ENCODE peak calls at places on chromosomes 4 and X, in eight cellular contexts. One of them, this sample, is unnamed.

GRCh38 chrX:40663880-40664630 is 16.7 kb upstream of the CXorf38 start:
- DNase-seq in astrocyte: peak
- DNase-seq in lower leg skin: no peak
- DNase-seq in fibroblast of pulmonary artery: peak
- DNase-seq in fibroblast of mammary gland: peak
- DNase-seq in lung: no peak
- DNase-seq in spleen: no peak
- DNase-seq in ovary: peak
- DNase-seq in this sample: peak

GRCh38 chr4:48082956-48083355 is 51.1 kb downstream of the TXK start:
- DNase-seq in astrocyte: no peak
- DNase-seq in lower leg skin: no peak
- DNase-seq in fibroblast of pulmonary artery: no peak
- DNase-seq in fibroblast of mammary gland: no peak
- DNase-seq in lung: no peak
- DNase-seq in spleen: no peak
- DNase-seq in ovary: no peak
- DNase-seq in this sample: no peak

GRCh38 chrX:136028383-136028984 is 43.2 kb downstream of the SLC9A6 start:
- DNase-seq in astrocyte: peak
- DNase-seq in lower leg skin: no peak
- DNase-seq in fibroblast of pulmonary artery: peak
- DNase-seq in fibroblast of mammary gland: peak
- DNase-seq in lung: no peak
- DNase-seq in spleen: no peak
- DNase-seq in ovary: no peak
- DNase-seq in this sample: peak

GRCh38 chrX:139881130-139881529 is 51.7 kb downstream of the ATP11C start:
- DNase-seq in astrocyte: peak
- DNase-seq in lower leg skin: no peak
- DNase-seq in fibroblast of pulmonary artery: peak
- DNase-seq in fibroblast of mammary gland: peak
- DNase-seq in lung: no peak
- DNase-seq in spleen: no peak
- DNase-seq in ovary: no peak
- DNase-seq in this sample: peak

GRCh38 chr4:107243141-107243779 is 207.1 kb upstream of the DKK2 start:
- DNase-seq in astrocyte: no peak
- DNase-seq in lower leg skin: peak
- DNase-seq in fibroblast of pulmonary artery: no peak
- DNase-seq in fibroblast of mammary gland: peak
- DNase-seq in lung: no peak
- DNase-seq in spleen: no peak
- DNase-seq in ovary: no peak
- DNase-seq in this sample: no peak

GRCh38 chr4:87633239-87633638 is 16.8 kb upstream of the DMP1 start:
- DNase-seq in astrocyte: peak
- DNase-seq in lower leg skin: no peak
- DNase-seq in fibroblast of pulmonary artery: peak
- DNase-seq in fibroblast of mammary gland: peak
- DNase-seq in lung: no peak
- DNase-seq in spleen: no peak
- DNase-seq in ovary: no peak
- DNase-seq in this sample: no peak

GRCh38 chr4:55184600-55185523 is 59.5 kb upstream of the KDR start:
- DNase-seq in astrocyte: peak
- DNase-seq in lower leg skin: peak
- DNase-seq in fibroblast of pulmonary artery: peak
- DNase-seq in fibroblast of mammary gland: peak
- DNase-seq in lung: peak
- DNase-seq in spleen: no peak
- DNase-seq in ovary: peak
- DNase-seq in this sample: no peak

GRCh38 chrX:124342174-124342867 is 4.0 kb upstream of the SH2D1A start:
- DNase-seq in astrocyte: no peak
- DNase-seq in lower leg skin: no peak
- DNase-seq in fibroblast of pulmonary artery: no peak
- DNase-seq in fibroblast of mammary gland: no peak
- DNase-seq in lung: no peak
- DNase-seq in spleen: no peak
- DNase-seq in ovary: no peak
- DNase-seq in this sample: no peak

GRCh38 chrX:155615938-155616337 is 3.2 kb upstream of the TMLHE start:
- DNase-seq in astrocyte: no peak
- DNase-seq in lower leg skin: no peak
- DNase-seq in fibroblast of pulmonary artery: no peak
- DNase-seq in fibroblast of mammary gland: no peak
- DNase-seq in lung: no peak
- DNase-seq in spleen: no peak
- DNase-seq in ovary: no peak
- DNase-seq in this sample: no peak

GRCh38 chr4:124703154-124703553 is 9.4 kb downstream of the ANKRD50 start:
- DNase-seq in astrocyte: no peak
- DNase-seq in lower leg skin: no peak
- DNase-seq in fibroblast of pulmonary artery: no peak
- DNase-seq in fibroblast of mammary gland: no peak
- DNase-seq in lung: no peak
- DNase-seq in spleen: no peak
- DNase-seq in ovary: no peak
- DNase-seq in this sample: no peak

GRCh38 chr4:115113382-115114106 is at the start of gene NDST4:
- DNase-seq in astrocyte: peak
- DNase-seq in lower leg skin: no peak
- DNase-seq in fibroblast of pulmonary artery: peak
- DNase-seq in fibroblast of mammary gland: peak
- DNase-seq in lung: no peak
- DNase-seq in spleen: no peak
- DNase-seq in ovary: no peak
- DNase-seq in this sample: no peak

GRCh38 chrX:100745205-100745604 is 13.3 kb upstream of the SYTL4 start:
- DNase-seq in astrocyte: no peak
- DNase-seq in lower leg skin: no peak
- DNase-seq in fibroblast of pulmonary artery: no peak
- DNase-seq in fibroblast of mammary gland: no peak
- DNase-seq in lung: no peak
- DNase-seq in spleen: no peak
- DNase-seq in ovary: no peak
- DNase-seq in this sample: no peak

GRCh38 chr4:86338989-86339388 is 20.9 kb downstream of the MAPK10 start:
- DNase-seq in astrocyte: peak
- DNase-seq in lower leg skin: no peak
- DNase-seq in fibroblast of pulmonary artery: peak
- DNase-seq in fibroblast of mammary gland: peak
- DNase-seq in lung: no peak
- DNase-seq in spleen: no peak
- DNase-seq in ovary: no peak
- DNase-seq in this sample: peak

GRCh38 chr4:48944659-48945290 is 38.2 kb upstream of the OCIAD2 start:
- DNase-seq in astrocyte: no peak
- DNase-seq in lower leg skin: no peak
- DNase-seq in fibroblast of pulmonary artery: no peak
- DNase-seq in fibroblast of mammary gland: no peak
- DNase-seq in lung: no peak
- DNase-seq in spleen: no peak
- DNase-seq in ovary: no peak
- DNase-seq in this sample: no peak

GRCh38 chr4:176156656-176157055 is 38.7 kb downstream of the SPATA4 start:
- DNase-seq in astrocyte: peak
- DNase-seq in lower leg skin: no peak
- DNase-seq in fibroblast of pulmonary artery: peak
- DNase-seq in fibroblast of mammary gland: peak
- DNase-seq in lung: no peak
- DNase-seq in spleen: no peak
- DNase-seq in ovary: no peak
- DNase-seq in this sample: no peak

GRCh38 chr4:127212701-127213100 is 420.1 kb upstream of the INTU start:
- DNase-seq in astrocyte: peak
- DNase-seq in lower leg skin: no peak
- DNase-seq in fibroblast of pulmonary artery: no peak
- DNase-seq in fibroblast of mammary gland: no peak
- DNase-seq in lung: no peak
- DNase-seq in spleen: no peak
- DNase-seq in ovary: no peak
- DNase-seq in this sample: no peak

GRCh38 chr4:71202703-71203102 is 136.1 kb upstream of the SLC4A4 start:
- DNase-seq in astrocyte: peak
- DNase-seq in lower leg skin: no peak
- DNase-seq in fibroblast of pulmonary artery: peak
- DNase-seq in fibroblast of mammary gland: no peak
- DNase-seq in lung: no peak
- DNase-seq in spleen: no peak
- DNase-seq in ovary: no peak
- DNase-seq in this sample: no peak

GRCh38 chr4:122218762-122219161 is 66.6 kb downstream of the BLTP1 start:
- DNase-seq in astrocyte: no peak
- DNase-seq in lower leg skin: no peak
- DNase-seq in fibroblast of pulmonary artery: peak
- DNase-seq in fibroblast of mammary gland: peak
- DNase-seq in lung: no peak
- DNase-seq in spleen: no peak
- DNase-seq in ovary: no peak
- DNase-seq in this sample: no peak

GRCh38 chr4:122845066-122845465 is 18.4 kb downstream of the FGF2 start:
- DNase-seq in astrocyte: no peak
- DNase-seq in lower leg skin: no peak
- DNase-seq in fibroblast of pulmonary artery: no peak
- DNase-seq in fibroblast of mammary gland: no peak
- DNase-seq in lung: no peak
- DNase-seq in spleen: no peak
- DNase-seq in ovary: no peak
- DNase-seq in this sample: no peak

GRCh38 chr4:7066493-7066892 is 1.4 kb downstream of the GRPEL1 start:
- DNase-seq in astrocyte: no peak
- DNase-seq in lower leg skin: no peak
- DNase-seq in fibroblast of pulmonary artery: no peak
- DNase-seq in fibroblast of mammary gland: no peak
- DNase-seq in lung: no peak
- DNase-seq in spleen: no peak
- DNase-seq in ovary: no peak
- DNase-seq in this sample: no peak

GRCh38 chrX:149699761-149700160 is 12.1 kb upstream of the MAGEA11 start:
- DNase-seq in astrocyte: no peak
- DNase-seq in lower leg skin: no peak
- DNase-seq in fibroblast of pulmonary artery: no peak
- DNase-seq in fibroblast of mammary gland: no peak
- DNase-seq in lung: no peak
- DNase-seq in spleen: no peak
- DNase-seq in ovary: no peak
- DNase-seq in this sample: no peak

DNA sequence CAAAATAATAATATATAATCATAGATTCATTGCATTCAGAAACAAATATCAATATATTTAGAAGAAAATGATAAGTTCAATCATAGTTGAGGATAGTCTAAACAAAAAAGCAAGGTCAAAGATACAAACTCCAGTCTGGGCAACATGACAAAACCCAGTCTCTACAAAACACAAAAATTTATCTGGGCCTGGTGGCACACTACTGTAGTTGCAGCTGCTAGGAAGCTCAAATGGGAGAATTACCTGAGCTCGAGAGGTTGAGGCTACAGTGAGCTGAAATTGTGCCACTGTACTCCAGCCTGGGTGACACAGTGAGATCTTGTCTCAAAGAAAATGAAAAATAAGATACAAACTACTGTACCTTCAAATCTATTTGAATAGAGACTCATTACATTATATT is 52.7 kb upstream of the ANXA10 start:
- DNase-seq in astrocyte: no peak
- DNase-seq in lower leg skin: no peak
- DNase-seq in fibroblast of pulmonary artery: no peak
- DNase-seq in fibroblast of mammary gland: no peak
- DNase-seq in lung: no peak
- DNase-seq in spleen: no peak
- DNase-seq in ovary: no peak
- DNase-seq in this sample: no peak
- TF ChIP-seq CTCF in astrocyte: no peak
- TF ChIP-seq CTCF in lower leg skin: no peak
- TF ChIP-seq CTCF in fibroblast of pulmonary artery: no peak
- TF ChIP-seq CTCF in fibroblast of mammary gland: no peak
- TF ChIP-seq CTCF in lung: no peak
- TF ChIP-seq CTCF in spleen: no peak
- TF ChIP-seq CTCF in ovary: no peak
- TF ChIP-seq CTCF in this sample: no peak

GRCh38 chrX:67777148-67777547 is 233.3 kb downstream of the AR start:
- DNase-seq in astrocyte: no peak
- DNase-seq in lower leg skin: no peak
- DNase-seq in fibroblast of pulmonary artery: no peak
- DNase-seq in fibroblast of mammary gland: no peak
- DNase-seq in lung: no peak
- DNase-seq in spleen: no peak
- DNase-seq in ovary: no peak
- DNase-seq in this sample: no peak

GRCh38 chrX:67784712-67785111 is 240.9 kb downstream of the AR start:
- DNase-seq in astrocyte: no peak
- DNase-seq in lower leg skin: no peak
- DNase-seq in fibroblast of pulmonary artery: no peak
- DNase-seq in fibroblast of mammary gland: no peak
- DNase-seq in lung: no peak
- DNase-seq in spleen: no peak
- DNase-seq in ovary: no peak
- DNase-seq in this sample: no peak

GRCh38 chrX:67780694-67781109 is 236.9 kb downstream of the AR start:
- DNase-seq in astrocyte: peak
- DNase-seq in lower leg skin: peak
- DNase-seq in fibroblast of pulmonary artery: peak
- DNase-seq in fibroblast of mammary gland: peak
- DNase-seq in lung: peak
- DNase-seq in spleen: no peak
- DNase-seq in ovary: peak
- DNase-seq in this sample: peak

GRCh38 chrX:67779099-67779498 is 235.3 kb downstream of the AR start:
- DNase-seq in astrocyte: no peak
- DNase-seq in lower leg skin: no peak
- DNase-seq in fibroblast of pulmonary artery: no peak
- DNase-seq in fibroblast of mammary gland: no peak
- DNase-seq in lung: peak
- DNase-seq in spleen: no peak
- DNase-seq in ovary: no peak
- DNase-seq in this sample: no peak

GRCh38 chrX:67781132-67781531 is 237.3 kb downstream of the AR start:
- DNase-seq in astrocyte: no peak
- DNase-seq in lower leg skin: no peak
- DNase-seq in fibroblast of pulmonary artery: no peak
- DNase-seq in fibroblast of mammary gland: peak
- DNase-seq in lung: no peak
- DNase-seq in spleen: no peak
- DNase-seq in ovary: peak
- DNase-seq in this sample: peak
- TF ChIP-seq CTCF in astrocyte: no peak
- TF ChIP-seq CTCF in lower leg skin: no peak
- TF ChIP-seq CTCF in fibroblast of pulmonary artery: peak
- TF ChIP-seq CTCF in fibroblast of mammary gland: peak
- TF ChIP-seq CTCF in lung: no peak
- TF ChIP-seq CTCF in spleen: no peak
- TF ChIP-seq CTCF in ovary: no peak
- TF ChIP-seq CTCF in this sample: peak

GRCh38 chr4:15964159-15964558 is 1.2 kb upstream of the FGFBP2 start:
- DNase-seq in astrocyte: no peak
- DNase-seq in lower leg skin: no peak
- DNase-seq in fibroblast of pulmonary artery: no peak
- DNase-seq in fibroblast of mammary gland: no peak
- DNase-seq in lung: no peak
- DNase-seq in spleen: no peak
- DNase-seq in ovary: no peak
- DNase-seq in this sample: no peak
- TF ChIP-seq CTCF in astrocyte: no peak
- TF ChIP-seq CTCF in lower leg skin: no peak
- TF ChIP-seq CTCF in fibroblast of pulmonary artery: no peak
- TF ChIP-seq CTCF in fibroblast of mammary gland: peak
- TF ChIP-seq CTCF in lung: no peak
- TF ChIP-seq CTCF in spleen: no peak
- TF ChIP-seq CTCF in ovary: no peak
- TF ChIP-seq CTCF in this sample: peak

GRCh38 chr4:144562019-144562740 is 83.8 kb upstream of the HHIP start:
- DNase-seq in astrocyte: no peak
- DNase-seq in lower leg skin: no peak
- DNase-seq in fibroblast of pulmonary artery: peak
- DNase-seq in fibroblast of mammary gland: peak
- DNase-seq in lung: peak
- DNase-seq in spleen: no peak
- DNase-seq in ovary: no peak
- DNase-seq in this sample: no peak
- TF ChIP-seq CTCF in astrocyte: no peak
- TF ChIP-seq CTCF in lower leg skin: no peak
- TF ChIP-seq CTCF in fibroblast of pulmonary artery: no peak
- TF ChIP-seq CTCF in fibroblast of mammary gland: no peak
- TF ChIP-seq CTCF in lung: no peak
- TF ChIP-seq CTCF in spleen: no peak
- TF ChIP-seq CTCF in ovary: no peak
- TF ChIP-seq CTCF in this sample: no peak